ENCODE peak calls at places on chromosome 22, in eight cellular contexts. F, S, U, W, H, E, Z and I are unnamed samples.
A peak's percentile ranks its signal among the peaks of the same experiment; 100 is the strongest.

GRCh38 chr22:43343262-43343988 is at the start of gene SCUBE1:
- DNase-seq in S (peak; percentile 90), W (peak; percentile 65), E (peak; percentile 53), Z (peak; percentile 95), U (peak; percentile 31), H (no peak), F (no peak), I (peak; percentile 67)

GRCh38 chr22:21873619-21874018 is 6.2 kb upstream of the MAPK1 start:
- DNase-seq in Z (no peak), S (no peak), E (no peak), U (no peak), F (no peak), H (no peak), W (no peak), I (no peak)

GRCh38 chr22:25563757-25564319 is 637 bp upstream of the GRK3 start:
- DNase-seq in Z (peak; percentile 33), E (peak; percentile 34), W (no peak), S (peak; percentile 21), H (no peak), U (peak; percentile 7), F (no peak), I (no peak)

GRCh38 chr22:40452730-40453487 is 82.5 kb downstream of the SGSM3 start:
- DNase-seq in F (no peak), S (no peak), Z (no peak), E (no peak), U (no peak), H (no peak), W (no peak), I (no peak)

GRCh38 chr22:41308054-41308453 is 6.7 kb downstream of the ZC3H7B start:
- DNase-seq in H (no peak), E (no peak), Z (no peak), W (peak; percentile 40), S (no peak), F (no peak), U (no peak), I (no peak)

GRCh38 chr22:43293661-43294392 is 49.3 kb downstream of the SCUBE1 start:
- DNase-seq in S (peak; percentile 74), F (peak; percentile 21), H (no peak), Z (peak; percentile 26), W (peak; percentile 64), U (peak; percentile 25), E (peak; percentile 72), I (no peak)

GRCh38 chr22:50455201-50455600 is 19.6 kb downstream of the SBF1 start:
- DNase-seq in W (no peak), U (no peak), Z (no peak), H (no peak), F (no peak), S (no peak), E (no peak), I (no peak)

GRCh38 chr22:40521046-40521445 is 115.5 kb downstream of the MRTFA start:
- DNase-seq in S (no peak), Z (no peak), F (no peak), H (no peak), U (no peak), W (no peak), E (no peak), I (no peak)

GRCh38 chr22:29009148-29009547 is 52.5 kb downstream of the C22orf31 start:
- DNase-seq in W (no peak), U (no peak), H (no peak), E (no peak), F (no peak), S (no peak), Z (no peak), I (peak; percentile 11)

GRCh38 chr22:29011200-29011867 is 50.3 kb downstream of the C22orf31 start:
- DNase-seq in E (no peak), Z (peak; percentile 74), U (peak; percentile 48), H (no peak), W (no peak), F (no peak), S (no peak), I (peak; percentile 24)

GRCh38 chr22:29014301-29014700 is 47.3 kb downstream of the C22orf31 start:
- DNase-seq in F (no peak), E (no peak), Z (no peak), H (no peak), S (no peak), W (no peak), U (no peak), I (no peak)

GRCh38 chr22:29012923-29013322 is 48.7 kb downstream of the C22orf31 start:
- DNase-seq in U (no peak), S (no peak), W (no peak), Z (no peak), F (no peak), H (no peak), E (no peak), I (no peak)

GRCh38 chr22:29011868-29012428 is 49.7 kb downstream of the C22orf31 start:
- DNase-seq in E (no peak), S (no peak), U (no peak), Z (no peak), W (no peak), F (no peak), H (no peak), I (no peak)
- H3K27ac ChIP-seq in E (peak overlapping the region; percentile 19), S (no peak overlapping the region), U (no peak overlapping the region), Z (peak overlapping the region; percentile 88), W (peak overlapping the region; percentile 37), F (no peak overlapping the region), H (peak overlapping the region; percentile 21), I (no peak overlapping the region)

GRCh38 chr22:19967850-19968449 is 26.3 kb upstream of the TXNRD2 start:
- DNase-seq in F (no peak), E (no peak), W (no peak), U (no peak), S (no peak), H (no peak), Z (no peak), I (no peak)

GRCh38 chr22:19963863-19964642 is 22.4 kb upstream of the TXNRD2 start:
- DNase-seq in W (no peak), F (no peak), U (no peak), H (no peak), E (no peak), Z (no peak), S (no peak), I (no peak)

GRCh38 chr22:19964701-19965386 is 23.2 kb upstream of the TXNRD2 start:
- DNase-seq in E (no peak), H (no peak), U (no peak), W (no peak), S (no peak), F (no peak), Z (no peak), I (no peak)

GRCh38 chr22:19966908-19967750 is 25.5 kb upstream of the TXNRD2 start:
- DNase-seq in F (no peak), S (no peak), Z (no peak), W (no peak), E (no peak), U (peak; percentile 31), H (no peak), I (no peak)

DNA sequence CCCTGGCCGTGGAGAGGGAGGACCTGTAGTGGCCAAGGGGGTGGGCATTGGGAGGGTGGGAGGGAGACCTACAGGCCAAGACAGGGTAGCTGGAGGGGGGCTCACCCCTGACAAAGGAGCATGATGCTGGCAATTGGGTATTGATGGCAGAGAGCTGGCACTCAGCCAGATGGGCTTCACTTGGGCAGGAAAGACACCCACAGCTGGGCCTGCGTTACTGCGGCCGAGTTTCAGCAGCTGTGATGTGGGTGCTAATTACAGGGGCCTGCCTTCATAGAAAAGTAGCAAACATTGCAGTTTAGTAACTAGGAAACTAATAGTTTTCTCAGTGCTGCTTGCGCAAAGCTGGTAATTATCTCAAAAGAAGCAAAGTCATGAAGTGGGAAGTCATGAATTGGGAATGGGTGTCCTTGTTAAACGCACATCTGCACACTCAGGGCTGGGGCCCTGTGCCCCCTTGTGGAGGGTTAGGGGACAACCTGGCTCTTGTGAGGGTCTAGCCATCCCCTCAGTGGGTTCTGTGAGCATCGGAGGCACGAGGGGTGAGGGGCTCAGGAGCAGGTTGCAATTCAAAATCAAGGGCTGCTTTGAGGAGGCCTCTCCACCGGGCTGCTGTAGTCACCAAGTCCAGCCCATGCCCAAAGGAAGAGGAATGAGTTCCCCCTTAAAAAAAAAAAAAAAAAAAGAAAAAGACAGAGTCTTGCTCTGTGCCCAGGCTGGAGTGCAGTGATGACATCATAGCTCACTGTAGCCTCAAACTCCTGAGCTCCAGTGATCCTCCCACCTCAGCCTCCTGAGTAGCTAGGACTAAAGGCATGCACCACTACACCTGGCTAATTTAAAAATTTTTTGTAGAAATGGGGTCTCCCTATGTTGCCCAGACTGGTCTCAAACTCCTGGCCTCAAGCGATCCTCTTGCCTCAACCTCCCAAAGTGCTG is 24.4 kb upstream of the TXNRD2 start:
- DNase-seq in H (no peak), Z (peak; percentile 72), U (no peak), S (no peak), F (no peak), W (no peak), E (no peak), I (no peak)
- TF ChIP-seq CTCF in H (peak; percentile 24), Z (peak; percentile 72), U (peak; percentile 41), S (no peak), F (peak; percentile 53), W (no peak), E (no peak), I (peak; percentile 17)

GRCh38 chr22:31448382-31448781 is 41.3 kb downstream of the EIF4ENIF1 start:
- DNase-seq in E (no peak), F (no peak), U (no peak), Z (no peak), H (no peak), S (no peak), W (no peak), I (no peak)

GRCh38 chr22:31449521-31449920 is 40.1 kb downstream of the EIF4ENIF1 start:
- DNase-seq in W (no peak), U (no peak), H (no peak), S (no peak), F (no peak), Z (no peak), E (no peak), I (no peak)

GRCh38 chr22:31447337-31447736 is 42.3 kb downstream of the EIF4ENIF1 start:
- DNase-seq in F (no peak), H (no peak), S (no peak), E (no peak), W (no peak), U (no peak), Z (no peak), I (no peak)

GRCh38 chr22:31446767-31447166 is 42.9 kb downstream of the EIF4ENIF1 start:
- DNase-seq in U (no peak), W (no peak), S (no peak), F (no peak), E (no peak), H (no peak), Z (no peak), I (no peak)

GRCh38 chr22:31451709-31452571 is 37.7 kb downstream of the EIF4ENIF1 start:
- DNase-seq in E (no peak), S (no peak), U (peak; percentile 59), W (no peak), F (peak; percentile 1), Z (peak; percentile 51), H (no peak), I (no peak)
- H3K27ac ChIP-seq in E (no peak overlapping the region), S (no peak overlapping the region), U (no peak overlapping the region), W (peak overlapping the region; percentile 54), F (no peak overlapping the region), Z (peak overlapping the region; percentile 2), H (no peak overlapping the region), I (no peak overlapping the region)

GRCh38 chr22:20776624-20777405 is 2.9 kb downstream of the SERPIND1 start:
- DNase-seq in H (no peak), U (no peak), E (no peak), Z (no peak), F (no peak), S (no peak), W (no peak), I (no peak)

GRCh38 chr22:20775342-20775895 is 1.5 kb downstream of the SERPIND1 start:
- DNase-seq in F (no peak), E (no peak), Z (no peak), W (no peak), H (no peak), U (no peak), S (no peak), I (no peak)

GRCh38 chr22:20779813-20780148 is 5.9 kb downstream of the SERPIND1 start:
- DNase-seq in H (no peak), U (peak; percentile 44), W (no peak), Z (no peak), S (no peak), E (no peak), F (peak; percentile 7), I (no peak)

GRCh38 chr22:20779014-20779812 is 5.3 kb downstream of the SERPIND1 start:
- DNase-seq in W (no peak), F (no peak), U (no peak), H (no peak), Z (no peak), S (no peak), E (peak; percentile 13), I (no peak)

GRCh38 chr22:20777420-20778177 is 3.7 kb downstream of the SERPIND1 start:
- DNase-seq in Z (no peak), S (no peak), E (no peak), U (peak; percentile 67), W (no peak), F (peak; percentile 81), H (no peak), I (no peak)
- TF ChIP-seq CTCF in Z (no peak), S (no peak), E (no peak), U (no peak), W (no peak), F (peak; percentile 20), H (no peak), I (peak; percentile 14)